ENCODE peak calls at places on chromosomes 7 and 10, in four cellular contexts. T, B, W and S are unnamed samples.

GRCh38 chr10:93062499-93063216 is 2.1 kb downstream of the CYP26C1 start:
- DNase-seq in W (no peak), B (no peak), T (no peak), S (no peak)

GRCh38 chr7:157816086-157816485 is 479.3 kb downstream of the DNAJB6 start:
- DNase-seq in B (no peak), W (no peak), T (no peak), S (no peak)

GRCh38 chr10:69716711-69717560 is 84.8 kb upstream of the COL13A1 start:
- DNase-seq in B (no peak), T (peak; percentile 14), W (no peak), S (peak; percentile 73)

GRCh38 chr10:104235801-104236200 is 3.6 kb upstream of the CFAP43 start:
- DNase-seq in B (no peak), T (no peak), W (no peak), S (no peak)

GRCh38 chr7:111400088-111400487 is 162.2 kb downstream of the IMMP2L start:
- DNase-seq in W (no peak), T (peak; percentile 4), B (no peak), S (no peak)

GRCh38 chr7:140036224-140036651 is 26.5 kb downstream of the PARP12 start:
- DNase-seq in W (no peak), B (no peak), T (peak; percentile 50), S (no peak)

GRCh38 chr10:81784111-81784597 is 90.8 kb upstream of the NRG3 start:
- DNase-seq in T (no peak), W (no peak), B (no peak), S (no peak)

GRCh38 chr10:30502266-30503058 is 68.5 kb downstream of the MAP3K8 start:
- DNase-seq in T (peak; percentile 30), B (peak; percentile 46), W (no peak), S (no peak)

GRCh38 chr7:106916689-106917088 is 51.6 kb downstream of the PIK3CG start:
- DNase-seq in T (peak; percentile 29), W (no peak), B (no peak), S (no peak)

GRCh38 chr10:132848306-132848705 is 62.4 kb upstream of the NKX6-2 start:
- DNase-seq in B (no peak), T (no peak), W (no peak), S (peak; percentile 60)

GRCh38 chr7:128408709-128409434 is 910 bp downstream of the IMPDH1 start:
- DNase-seq in W (peak; percentile 45), B (peak; percentile 43), T (no peak), S (no peak)

GRCh38 chr10:112851582-112851981 is 98.5 kb upstream of the TCF7L2 start:
- DNase-seq in B (no peak), T (no peak), W (no peak), S (peak; percentile 30)

GRCh38 chr7:48097511-48098231 is 8.6 kb downstream of the UPP1 start:
- DNase-seq in W (no peak), T (no peak), B (no peak), S (no peak)

GRCh38 chr10:30210296-30210695 is 138.8 kb downstream of the MTPAP start:
- DNase-seq in T (no peak), W (no peak), B (no peak), S (no peak)

GRCh38 chr10:48470115-48470892 is 134.6 kb downstream of the ARHGAP22 start:
- DNase-seq in B (no peak), W (peak; percentile 19), T (peak; percentile 16), S (peak; percentile 18)

GRCh38 chr7:29946428-29947186 is 43.0 kb downstream of the SCRN1 start:
- DNase-seq in W (peak; percentile 36), B (peak; percentile 33), T (peak; percentile 17), S (peak; percentile 60)

GRCh38 chr10:33290286-33291052 is 44.0 kb downstream of the NRP1 start:
- DNase-seq in T (peak; percentile 59), W (no peak), B (no peak), S (no peak)

GRCh38 chr7:25849361-25850184 is 302.4 kb upstream of the NFE2L3 start:
- DNase-seq in B (peak; percentile 85), W (peak; percentile 89), T (peak; percentile 88), S (no peak)

GRCh38 chr10:4391683-4392082 is 434.3 kb upstream of the AKR1E2 start:
- DNase-seq in B (no peak), W (no peak), T (no peak), S (no peak)

GRCh38 chr7:2613926-2614613 is 17.7 kb upstream of the TTYH3 start:
- DNase-seq in B (peak; percentile 87), W (no peak), T (no peak), S (no peak)

GRCh38 chr7:26398436-26399308 is 107.0 kb downstream of the SNX10 start:
- DNase-seq in W (peak; percentile 48), T (peak; percentile 61), B (peak; percentile 70), S (peak; percentile 48)

GRCh38 chr7:42605800-42606199 is 306.1 kb downstream of the C7orf25 start:
- DNase-seq in T (peak; percentile 18), B (no peak), W (no peak), S (no peak)

GRCh38 chr7:121394709-121395140 is 1.4 kb downstream of the FAM3C start:
- DNase-seq in B (no peak), T (peak; percentile 8), W (no peak), S (peak; percentile 46)

GRCh38 chr7:112132123-112132694 is 74.0 kb downstream of the DOCK4 start:
- DNase-seq in B (no peak), T (peak; percentile 14), W (no peak), S (no peak)

GRCh38 chr7:45119550-45119949 is 8.1 kb upstream of the TBRG4 start:
- DNase-seq in B (no peak), W (no peak), T (no peak), S (no peak)

GRCh38 chr10:49679480-49679893 is at the start of gene C10orf53:
- DNase-seq in B (no peak), W (no peak), T (peak; percentile 37), S (no peak)

GRCh38 chr7:107564553-107565298 is 955 bp downstream of the DUS4L start:
- DNase-seq in T (peak; percentile 94), B (no peak), W (no peak), S (no peak)

GRCh38 chr7:4133491-4134044 is 548.5 kb upstream of the FOXK1 start:
- DNase-seq in B (no peak), W (no peak), T (no peak), S (no peak)

GRCh38 chr7:151550601-151551286 is 31.0 kb upstream of the RHEB start:
- DNase-seq in B (no peak), T (peak; percentile 94), W (peak; percentile 30), S (peak; percentile 48)

GRCh38 chr7:151784843-151785680 is 91.9 kb downstream of the PRKAG2 start:
- DNase-seq in T (no peak), B (no peak), W (no peak), S (no peak)

GRCh38 chr7:134320201-134320600 is 3.5 kb upstream of the SLC35B4 start:
- DNase-seq in B (no peak), W (no peak), T (peak; percentile 27), S (no peak)

GRCh38 chr10:86968271-86968993 is at the start of gene ADIRF:
- DNase-seq in T (no peak), W (peak; percentile 68), B (peak; percentile 82), S (peak; percentile 67)

GRCh38 chr7:150756858-150757257 is 19.6 kb downstream of the GIMAP5 start:
- DNase-seq in B (no peak), T (no peak), W (no peak), S (no peak)

GRCh38 chr7:37395618-37396259 is 52.9 kb downstream of the ELMO1 start:
- DNase-seq in W (no peak), B (no peak), T (no peak), S (no peak)

GRCh38 chr10:112535432-112536038 is 88.5 kb downstream of the VTI1A start:
- DNase-seq in T (no peak), B (no peak), W (no peak), S (no peak)

GRCh38 chr10:33524966-33525365 is 190.5 kb upstream of the NRP1 start:
- DNase-seq in W (no peak), T (peak; percentile 71), B (no peak), S (no peak)

DNA sequence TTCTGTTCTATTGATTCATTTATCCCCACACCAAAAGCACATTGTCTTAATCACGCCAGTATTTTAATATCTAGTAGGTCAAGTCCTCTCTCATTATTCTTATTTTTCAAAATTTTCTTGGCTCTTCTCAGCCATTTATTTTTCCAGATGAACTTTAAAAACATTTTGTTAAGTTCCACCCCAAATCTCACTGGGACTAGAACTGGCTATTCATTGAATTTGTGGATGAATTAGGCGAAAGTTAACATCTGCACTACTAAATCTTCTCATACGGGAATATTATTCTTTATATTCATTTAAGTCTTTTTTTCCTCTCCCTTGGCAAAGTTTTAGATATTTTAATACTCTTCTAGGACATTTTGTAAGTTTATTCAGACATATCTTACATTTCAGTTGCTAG is 295.2 kb upstream of the MGMT start:
- DNase-seq in W (no peak), B (no peak), T (no peak), S (no peak)
- H3K4me1 ChIP-seq in W (no peaks in the 10 kb centered on the region), B (no peaks in the 10 kb centered on the region), T (no peaks in the 10 kb centered on the region), S (no peaks in the 10 kb centered on the region)

DNA sequence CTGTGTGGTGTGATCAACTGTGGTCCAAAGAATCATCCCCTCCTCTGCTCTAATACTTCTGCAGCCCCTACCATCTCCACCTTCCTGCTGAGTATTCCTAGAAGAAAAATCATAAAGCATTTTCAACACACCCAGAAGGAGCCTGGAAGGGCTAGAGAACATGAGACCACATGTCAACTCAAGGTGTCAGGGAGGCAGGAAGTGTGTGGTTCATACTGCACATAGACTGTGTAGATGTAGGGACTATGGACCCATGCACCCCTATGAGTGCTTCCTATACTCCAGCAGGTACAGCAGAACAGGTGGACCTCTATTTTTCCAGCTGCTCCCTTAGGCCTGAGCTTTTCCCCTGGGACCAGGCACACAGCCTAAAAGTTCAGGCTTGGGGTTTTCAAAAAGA is 2.6 kb upstream of the ZNF746 start:
- DNase-seq in W (no peak), T (no peak), B (no peak), S (no peak)
- H3K4me1 ChIP-seq in W (no peaks in the 10 kb centered on the region), T (peaks cover 7% of the 10 kb centered on the region), B (peaks cover 11% of the 10 kb centered on the region), S (peaks cover 21% of the 10 kb centered on the region)

DNA sequence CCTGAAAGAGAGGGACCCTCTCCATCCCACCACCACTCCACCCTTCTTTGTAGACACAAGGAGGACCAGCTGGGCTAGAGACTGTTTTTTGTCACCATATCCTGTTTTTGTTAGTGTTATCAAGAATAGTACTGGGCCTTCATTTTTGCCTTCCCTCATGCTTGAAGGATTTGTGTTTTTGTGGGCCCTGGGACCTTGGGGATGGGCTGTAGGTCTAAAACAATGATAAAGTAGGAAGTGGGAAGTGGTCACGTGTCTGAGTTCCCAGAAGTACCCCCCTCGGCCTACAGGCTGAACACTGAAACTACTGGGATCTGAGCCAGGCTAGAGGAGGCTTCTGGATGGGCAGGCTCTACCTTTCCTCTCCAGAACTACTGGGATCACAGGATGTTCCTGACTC is 8.9 kb downstream of the AGFG2 start:
- DNase-seq in T (peak; percentile 16), W (no peak), B (no peak), S (no peak)
- H3K4me1 ChIP-seq in T (peaks cover 20% of the 10 kb centered on the region), W (peaks cover 30% of the 10 kb centered on the region), B (peaks cover 54% of the 10 kb centered on the region), S (peaks cover 71% of the 10 kb centered on the region)

GRCh38 chr10:16304311-16304710 is 132.5 kb upstream of the PTER start:
- DNase-seq in B (no peak), T (no peak), W (no peak), S (no peak)
- H3K4me1 ChIP-seq in B (no peaks in the 10 kb centered on the region), T (no peaks in the 10 kb centered on the region), W (no peaks in the 10 kb centered on the region), S (no peaks in the 10 kb centered on the region)

GRCh38 chr10:101001225-101002035 is 1.8 kb downstream of the LZTS2 start:
- DNase-seq in W (peak; percentile 95), B (peak; percentile 96), T (peak; percentile 93), S (peak; percentile 71)

GRCh38 chr10:101005869-101006567 is 6.4 kb downstream of the LZTS2 start:
- DNase-seq in T (no peak), B (no peak), W (no peak), S (no peak)

GRCh38 chr10:101002456-101002855 is 2.8 kb downstream of the LZTS2 start:
- DNase-seq in B (no peak), T (no peak), W (no peak), S (no peak)

GRCh38 chr10:101005361-101005760 is 5.8 kb downstream of the LZTS2 start:
- DNase-seq in T (no peak), W (no peak), B (no peak), S (no peak)

GRCh38 chr10:101003639-101004206 is 4.1 kb downstream of the LZTS2 start:
- DNase-seq in B (no peak), T (no peak), W (no peak), S (no peak)
- H3K4me1 ChIP-seq in B (peaks cover 44% of the 10 kb centered on the region), T (peaks cover 32% of the 10 kb centered on the region), W (peaks cover 6% of the 10 kb centered on the region), S (peaks cover 56% of the 10 kb centered on the region)